ENCODE peak calls at places on chromosomes 13 and 19, in eight cellular contexts. A is Peyer's patch, I is stomach, T is heart left ventricle, C is body of pancreas, N is A549, S is breast epithelium, F is tibial nerve. O is an unnamed sample. For H3K9me3, the result is how much of the 10 kb centered on the place peaks cover.

GRCh38 chr19:6249296-6249695 is 30.5 kb downstream of the MLLT1 start:
- DNase-seq in F (no peak), C (no peak), N (no peak), S (no peak), I (no peak), T (no peak), A (no peak), O (no peak)

GRCh38 chr19:14442904-14443631 is 10.0 kb downstream of the PKN1 start:
- DNase-seq in S (no peak), C (no peak), F (no peak), A (no peak), T (no peak), I (no peak), N (no peak), O (no peak)

GRCh38 chr13:32829676-32830091 is 186.5 kb upstream of the KL start:
- DNase-seq in A (no peak), C (no peak), S (no peak), T (no peak), I (no peak), N (peak), F (no peak), O (no peak)

GRCh38 chr19:29841559-29842367 is 30.0 kb downstream of the CCNE1 start:
- DNase-seq in I (no peak), N (peak), T (no peak), F (no peak), C (no peak), A (no peak), S (no peak), O (no peak)

GRCh38 chr13:73224708-73225107 is 165.9 kb downstream of the KLF5 start:
- DNase-seq in A (no peak), C (no peak), N (no peak), F (no peak), S (no peak), I (no peak), T (no peak), O (no peak)

GRCh38 chr13:28239374-28239773 is 101.0 kb downstream of the PAN3 start:
- DNase-seq in S (no peak), A (no peak), I (no peak), T (no peak), C (no peak), N (no peak), F (no peak), O (no peak)

GRCh38 chr13:91133941-91134772 is 213.3 kb upstream of the MIR17HG start:
- DNase-seq in A (no peak), S (peak), I (peak), T (no peak), C (peak), F (peak), N (peak), O (no peak)

GRCh38 chr19:48348039-48348438 is 15.7 kb downstream of the TMEM143 start:
- DNase-seq in N (no peak), I (no peak), S (no peak), A (no peak), T (no peak), C (peak), F (no peak), O (no peak)

GRCh38 chr13:96821381-96821780 is 172.9 kb downstream of the OXGR1 start:
- DNase-seq in N (no peak), I (no peak), F (no peak), T (no peak), A (no peak), S (no peak), C (no peak), O (no peak)

GRCh38 chr19:46704379-46705076 is 12.4 kb downstream of the PRKD2 start:
- DNase-seq in A (peak), C (peak), T (peak), I (peak), F (peak), S (peak), N (peak), O (peak)

GRCh38 chr19:41328157-41328817 is 18.3 kb downstream of the CCDC97 start:
- DNase-seq in N (peak), S (no peak), I (no peak), T (no peak), A (peak), C (no peak), F (no peak), O (no peak)

GRCh38 chr13:48976677-48977625 is 1.2 kb downstream of the FNDC3A start:
- DNase-seq in A (peak), N (peak), F (peak), C (no peak), T (no peak), I (no peak), S (no peak), O (peak)

GRCh38 chr13:48975101-48975925 is at the start of gene FNDC3A:
- DNase-seq in C (peak), T (peak), S (peak), N (peak), I (peak), A (peak), F (peak), O (no peak)

GRCh38 chr13:48973845-48974431 is 1.8 kb upstream of the FNDC3A start:
- DNase-seq in N (no peak), T (no peak), C (no peak), F (no peak), S (no peak), A (no peak), I (no peak), O (no peak)

GRCh38 chr13:48977973-48978372 is 2.3 kb downstream of the FNDC3A start:
- DNase-seq in C (no peak), I (no peak), F (no peak), N (no peak), T (no peak), S (no peak), A (no peak), O (no peak)

GRCh38 chr13:48975926-48976676 is 389 bp downstream of the FNDC3A start:
- DNase-seq in S (peak), I (peak), T (peak), N (peak), A (peak), F (peak), C (peak), O (peak)
- TF ChIP-seq POLR2A in S (peak), I (no peak), T (peak), N (peak), A (peak), F (peak), C (peak), O (peak)

GRCh38 chr13:112348642-112349345 is 27.4 kb upstream of the SPACA7 start:
- DNase-seq in A (no peak), T (no peak), F (no peak), N (no peak), C (no peak), S (no peak), I (no peak), O (no peak)
- H3K9me3 ChIP-seq in A (under half), T (under half), F (under half), N (under half), C (under half), S (under half), I (under half), O (under half)

GRCh38 chr19:53254451-53255341 is at the start of gene ZNF677:
- DNase-seq in S (peak), C (peak), I (peak), A (peak), N (no peak), T (peak), F (peak), O (peak)
- TF ChIP-seq POLR2A in S (no peak), C (peak), I (no peak), A (no peak), N (no peak), T (peak), F (peak), O (peak)

DNA sequence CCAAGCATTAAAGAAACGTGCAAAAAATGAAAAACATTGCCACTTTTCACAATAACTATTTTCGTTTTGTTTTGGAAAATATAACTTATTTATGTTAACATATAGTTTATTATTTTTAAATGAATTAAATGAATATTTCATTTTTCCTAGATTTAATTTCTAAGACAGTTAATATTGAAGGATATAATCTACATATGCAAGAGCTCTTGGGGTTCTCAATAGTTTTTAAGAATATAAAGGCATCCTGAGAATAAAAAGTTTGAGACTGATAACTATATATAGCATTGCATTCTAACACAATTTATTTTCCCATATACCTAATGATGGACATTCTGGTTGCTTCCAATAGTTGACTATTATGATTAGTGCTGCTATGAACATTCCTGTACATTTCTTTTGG is 19.9 kb downstream of the ZNF461 start:
- DNase-seq in T (no peak), A (no peak), S (no peak), I (no peak), F (no peak), C (no peak), N (no peak), O (no peak)
- H3K9me3 ChIP-seq in T (under half), A (half or more), S (half or more), I (half or more), F (under half), C (half or more), N (half or more), O (under half)